ENCODE peak calls at places on chromosomes 5 and 9, in four cellular contexts. T, F, Z and B are unnamed samples. For H3K27me3, the result is how much of the 10 kb centered on the place peaks cover.

GRCh38 chr9:134982311-134982710 is 64.6 kb upstream of the FCN1 start:
- DNase-seq in T (peak), F (no peak), Z (no peak), B (no peak)

GRCh38 chr5:28926422-28926821 is 1888.0 kb upstream of the CDH9 start:
- DNase-seq in Z (peak), F (no peak), T (no peak), B (no peak)

GRCh38 chr5:72079288-72079687 is 28.0 kb upstream of the MAP1B start:
- DNase-seq in F (no peak), T (no peak), Z (no peak), B (no peak)

GRCh38 chr9:138009016-138009415 is 131.4 kb downstream of the CACNA1B start:
- DNase-seq in Z (no peak), T (no peak), F (no peak), B (no peak)

GRCh38 chr9:91867740-91868139 is 82.3 kb downstream of the ROR2 start:
- DNase-seq in F (no peak), T (no peak), Z (no peak), B (no peak)

GRCh38 chr5:137022725-137023124 is 476.4 kb downstream of the SPOCK1 start:
- DNase-seq in T (no peak), Z (no peak), F (no peak), B (no peak)

GRCh38 chr9:127540664-127541041 is 71.4 kb upstream of the STXBP1 start:
- DNase-seq in F (no peak), Z (no peak), T (no peak), B (no peak)

GRCh38 chr9:122216138-122216797 is 12.5 kb downstream of the LHX6 start:
- DNase-seq in T (no peak), F (no peak), Z (no peak), B (no peak)

GRCh38 chr5:142432961-142433360 is 108.1 kb upstream of the SPRY4 start:
- DNase-seq in Z (no peak), F (peak), T (no peak), B (peak)

GRCh38 chr5:6758201-6758600 is 45.0 kb downstream of the TENT4A start:
- DNase-seq in F (no peak), T (peak), Z (peak), B (no peak)

GRCh38 chr9:126919193-126919592 is 4.6 kb downstream of the RALGPS1 start:
- DNase-seq in F (no peak), T (no peak), Z (no peak), B (no peak)

GRCh38 chr5:90555666-90556065 is 2.9 kb upstream of the ADGRV1 start:
- DNase-seq in F (no peak), Z (no peak), T (no peak), B (no peak)

GRCh38 chr5:90551376-90551775 is 7.2 kb upstream of the ADGRV1 start:
- DNase-seq in T (no peak), F (no peak), Z (no peak), B (no peak)

GRCh38 chr5:90550963-90551362 is 7.6 kb upstream of the ADGRV1 start:
- DNase-seq in T (no peak), F (no peak), Z (no peak), B (no peak)

GRCh38 chr5:90554358-90555006 is 4.1 kb upstream of the ADGRV1 start:
- DNase-seq in F (no peak), T (no peak), Z (no peak), B (no peak)

GRCh38 chr5:90553711-90554110 is 4.9 kb upstream of the ADGRV1 start:
- DNase-seq in Z (no peak), F (no peak), T (no peak), B (no peak)
- H3K27me3 ChIP-seq in Z (half or more), F (under half), T (under half), B (under half)

DNA sequence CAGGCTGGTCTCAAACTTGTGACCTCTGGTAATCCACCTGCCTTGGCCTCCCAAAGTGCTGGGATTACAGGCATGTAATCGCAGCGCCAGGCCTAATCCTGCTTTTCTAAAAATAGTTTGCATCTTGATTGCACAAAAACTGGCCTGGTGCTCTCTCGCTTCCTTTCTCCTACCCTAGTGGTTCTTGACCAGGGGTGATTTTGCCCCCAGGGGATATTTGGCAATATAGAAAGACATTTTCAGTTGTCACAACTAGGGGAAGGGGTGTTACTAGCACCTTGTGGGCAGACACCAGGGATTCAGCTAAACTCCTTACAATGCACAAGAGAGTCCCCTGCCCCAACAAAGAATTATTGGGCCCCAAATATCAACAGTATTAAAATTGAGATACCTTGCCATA is 139.8 kb downstream of the DROSHA start:
- DNase-seq in T (no peak), Z (no peak), F (no peak), B (no peak)
- H3K4me3 ChIP-seq in T (no peak), Z (no peak), F (no peak), B (no peak)

GRCh38 chr5:132204330-132204729 is 23.3 kb downstream of the P4HA2 start:
- DNase-seq in F (no peak), Z (peak), T (no peak), B (no peak)

GRCh38 chr5:132202711-132203463 is 24.8 kb downstream of the P4HA2 start:
- DNase-seq in T (no peak), F (no peak), Z (peak), B (no peak)

GRCh38 chr5:132203464-132203818 is 24.2 kb downstream of the P4HA2 start:
- DNase-seq in F (no peak), Z (no peak), T (no peak), B (no peak)

GRCh38 chr5:132204736-132205135 is 22.9 kb downstream of the P4HA2 start:
- DNase-seq in T (no peak), F (no peak), Z (peak), B (no peak)

GRCh38 chr5:132203916-132204315 is 23.7 kb downstream of the P4HA2 start:
- DNase-seq in T (no peak), Z (peak), F (no peak), B (no peak)
- H3K27ac ChIP-seq in T (no peak), Z (no peak), F (no peak), B (no peak)

GRCh38 chr5:149788964-149789363 is 58.9 kb downstream of the PPARGC1B start:
- DNase-seq in F (no peak), Z (no peak), T (no peak), B (no peak)

GRCh38 chr5:149791881-149792280 is 61.8 kb downstream of the PPARGC1B start:
- DNase-seq in T (no peak), Z (no peak), F (no peak), B (no peak)

GRCh38 chr5:149792540-149792939 is 62.4 kb downstream of the PPARGC1B start:
- DNase-seq in F (no peak), Z (no peak), T (no peak), B (no peak)

GRCh38 chr5:149789835-149790234 is 59.7 kb downstream of the PPARGC1B start:
- DNase-seq in Z (no peak), F (no peak), T (no peak), B (no peak)

GRCh38 chr5:149790276-149790675 is 60.2 kb downstream of the PPARGC1B start:
- DNase-seq in T (no peak), F (no peak), Z (no peak), B (no peak)
- H3K27me3 ChIP-seq in T (under half), F (under half), Z (under half), B (under half)

DNA sequence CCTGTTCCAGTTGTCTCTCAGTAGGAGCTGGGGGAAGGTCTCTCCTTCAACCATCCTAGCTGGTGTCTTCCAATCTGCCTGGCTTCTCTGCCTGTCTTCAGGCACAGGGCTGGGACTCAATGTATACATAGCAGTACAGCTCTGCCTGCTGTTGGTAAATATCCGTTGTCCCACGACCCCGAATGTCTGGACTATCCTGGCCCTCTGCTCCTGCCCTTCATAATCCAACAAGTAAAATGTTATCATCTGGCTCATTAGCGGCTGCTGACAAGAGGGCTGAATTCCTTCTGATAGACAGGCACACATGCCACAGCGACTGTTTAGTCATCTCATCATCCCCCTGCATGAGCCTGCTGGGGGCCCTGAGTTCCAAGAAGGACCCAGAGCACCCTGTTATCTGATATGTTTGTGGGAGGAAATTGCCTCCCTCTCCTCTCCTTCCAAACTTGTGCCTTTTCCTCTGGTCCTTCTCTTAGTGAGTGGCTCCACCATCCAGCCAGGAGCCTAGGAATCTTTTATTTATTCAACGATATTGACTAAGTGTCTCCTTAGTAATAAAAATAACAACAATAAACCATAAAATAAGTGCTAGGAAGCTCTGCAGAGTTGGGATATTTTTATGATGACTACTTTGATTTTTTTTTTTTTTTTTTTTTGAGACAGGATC is 29.5 kb upstream of the TGFBR1 start:
- DNase-seq in T (no peak), Z (no peak), F (no peak), B (no peak)
- H3K4me3 ChIP-seq in T (no peak), Z (no peak), F (no peak), B (no peak)

GRCh38 chr5:135465391-135466122 is 13.4 kb upstream of the TIFAB start:
- DNase-seq in Z (peak), F (no peak), T (peak), B (no peak)

GRCh38 chr5:135467051-135467625 is 15.0 kb upstream of the TIFAB start:
- DNase-seq in F (no peak), T (peak), Z (peak), B (no peak)

GRCh38 chr5:135466178-135467050 is 14.3 kb upstream of the TIFAB start:
- DNase-seq in F (peak), T (peak), Z (peak), B (peak)

GRCh38 chr5:135468086-135468485 is 15.9 kb upstream of the TIFAB start:
- DNase-seq in F (no peak), T (peak), Z (peak), B (no peak)

GRCh38 chr5:135468541-135468940 is 16.4 kb upstream of the TIFAB start:
- DNase-seq in F (no peak), Z (peak), T (peak), B (no peak)
- H3K27ac ChIP-seq in F (no peak), Z (no peak), T (no peak), B (no peak)

DNA sequence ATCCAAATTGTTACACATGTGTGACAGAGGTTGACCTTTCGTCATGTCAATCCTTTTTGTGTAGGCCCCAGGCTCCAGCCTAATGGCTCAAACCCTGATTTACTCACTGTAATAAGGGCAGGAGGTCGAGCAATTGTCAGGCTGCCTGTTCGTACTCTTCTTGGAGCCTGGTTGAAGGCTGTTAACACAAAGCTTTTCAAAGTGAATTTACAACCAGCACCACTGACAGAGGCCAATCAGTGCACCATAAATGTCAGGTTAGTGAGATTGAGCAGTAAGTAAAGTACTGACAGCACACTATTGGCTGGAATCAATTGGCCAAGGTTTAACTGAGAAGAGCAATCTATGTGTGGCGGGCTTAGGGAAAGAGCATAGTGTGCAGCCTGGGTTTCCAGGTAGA is 16.8 kb downstream of the PRDM6 start:
- DNase-seq in T (no peak), F (no peak), Z (no peak), B (no peak)
- H3K27me3 ChIP-seq in T (under half), F (under half), Z (under half), B (under half)

GRCh38 chr9:97502222-97502983 is 937 bp downstream of the TMOD1 start:
- DNase-seq in T (no peak), Z (no peak), F (peak), B (peak)
- H3K4me3 ChIP-seq in T (peak), Z (peak), F (no peak), B (peak)